ENCODE peak calls at places on chromosomes 3 and 15, in six cellular contexts. N is mesendoderm; Z is DND-41; J is PC-3; R is thoracic aorta; O is CD4-positive, CD25-positive, alpha-beta regulatory T cell. C is an unnamed sample. For H3K4me1, the result is how much of the 10 kb centered on the place peaks cover.

GRCh38 chr3:86743233-86743632 is 247.7 kb downstream of the VGLL3 start:
- DNase-seq in N (no peak), Z (no peak), J (peak), R (no peak), O (no peak), C (no peak)

GRCh38 chr15:68379058-68379758 is 52.8 kb downstream of the ITGA11 start:
- DNase-seq in N (no peak), Z (no peak), J (no peak), R (no peak), O (no peak), C (no peak)

GRCh38 chr3:141661229-141662196 is 76.6 kb upstream of the RNF7 start:
- DNase-seq in N (no peak), Z (no peak), J (no peak), R (no peak), O (no peak), C (peak)

GRCh38 chr3:58585005-58585786 is 8.0 kb upstream of the FAM107A start:
- DNase-seq in N (peak), Z (no peak), J (peak), R (peak), O (peak), C (peak)

GRCh38 chr3:166324401-166324800 is 487.2 kb upstream of the BCHE start:
- DNase-seq in N (no peak), Z (no peak), J (no peak), R (no peak), O (no peak), C (no peak)

GRCh38 chr15:25437751-25438600 is 848 bp downstream of the UBE3A start:
- DNase-seq in N (peak), Z (peak), J (peak), R (peak), O (no peak), C (peak)

GRCh38 chr3:98670020-98670419 is 76.6 kb upstream of the CPOX start:
- DNase-seq in N (no peak), Z (no peak), J (no peak), R (no peak), O (no peak), C (no peak)

GRCh38 chr3:114319453-114319852 is 25.6 kb downstream of the TIGIT start:
- DNase-seq in N (peak), Z (no peak), J (peak), R (no peak), O (no peak), C (no peak)

GRCh38 chr3:194194051-194194756 is 58.3 kb downstream of the HES1 start:
- DNase-seq in N (no peak), Z (peak), J (no peak), R (no peak), O (no peak), C (no peak)

GRCh38 chr15:58081891-58082290 is 16.4 kb upstream of the ALDH1A2 start:
- DNase-seq in N (no peak), Z (no peak), J (no peak), R (no peak), O (no peak), C (no peak)

GRCh38 chr3:188264231-188265213 is 110.6 kb downstream of the LPP start:
- DNase-seq in N (no peak), Z (no peak), J (peak), R (no peak), O (no peak), C (no peak)

GRCh38 chr3:64555351-64555750 is 132.4 kb downstream of the ADAMTS9 start:
- DNase-seq in N (no peak), Z (no peak), J (no peak), R (no peak), O (no peak), C (no peak)

GRCh38 chr15:77022646-77023575 is 28.0 kb downstream of the PSTPIP1 start:
- DNase-seq in N (no peak), Z (no peak), J (no peak), R (no peak), O (no peak), C (no peak)

GRCh38 chr3:184636774-184637316 is 75.0 kb downstream of the MAGEF1 start:
- DNase-seq in N (peak), Z (no peak), J (peak), R (no peak), O (no peak), C (no peak)

GRCh38 chr3:14548321-14548729 is 8.2 kb upstream of the GRIP2 start:
- DNase-seq in N (peak), Z (peak), J (peak), R (no peak), O (peak), C (peak)

GRCh38 chr3:188937389-188937788 is 234.4 kb upstream of the TPRG1 start:
- DNase-seq in N (peak), Z (no peak), J (no peak), R (no peak), O (no peak), C (no peak)

GRCh38 chr3:9970020-9970652 is 16.5 kb downstream of the EMC3 start:
- DNase-seq in N (no peak), Z (no peak), J (peak), R (no peak), O (no peak), C (no peak)

GRCh38 chr3:121411554-121411953 is 134.2 kb downstream of the POLQ start:
- DNase-seq in N (no peak), Z (no peak), J (peak), R (no peak), O (no peak), C (no peak)

GRCh38 chr3:11596387-11596786 is 47.3 kb downstream of the VGLL4 start:
- DNase-seq in N (no peak), Z (no peak), J (no peak), R (no peak), O (no peak), C (no peak)

GRCh38 chr3:130896101-130896500 is 2.2 kb downstream of the ATP2C1 start:
- DNase-seq in N (no peak), Z (no peak), J (no peak), R (no peak), O (no peak), C (no peak)

GRCh38 chr3:124669470-124669869 is 60.8 kb upstream of the UMPS start:
- DNase-seq in N (no peak), Z (no peak), J (peak), R (no peak), O (no peak), C (no peak)

GRCh38 chr3:176399193-176399592 is 798.1 kb downstream of the TBL1XR1 start:
- DNase-seq in N (no peak), Z (no peak), J (no peak), R (no peak), O (no peak), C (no peak)

GRCh38 chr3:4575413-4575812 is 82.3 kb downstream of the ITPR1 start:
- DNase-seq in N (no peak), Z (no peak), J (peak), R (no peak), O (no peak), C (peak)

GRCh38 chr3:43080726-43081568 is 24.9 kb downstream of the POMGNT2 start:
- DNase-seq in N (no peak), Z (no peak), J (no peak), R (no peak), O (no peak), C (no peak)

GRCh38 chr15:98760112-98760826 is 111.9 kb downstream of the IGF1R start:
- DNase-seq in N (no peak), Z (no peak), J (peak), R (no peak), O (no peak), C (no peak)

GRCh38 chr15:58038426-58039106 is 26.9 kb downstream of the ALDH1A2 start:
- DNase-seq in N (no peak), Z (no peak), J (peak), R (no peak), O (no peak), C (no peak)

GRCh38 chr3:43499256-43499655 is 122.6 kb downstream of the ANO10 start:
- DNase-seq in N (no peak), Z (no peak), J (no peak), R (no peak), O (no peak), C (no peak)

GRCh38 chr3:185586644-185586964 is 509 bp downstream of the SENP2 start:
- DNase-seq in N (no peak), Z (no peak), J (no peak), R (no peak), O (no peak), C (no peak)

GRCh38 chr3:124315215-124316033 is 323.5 kb upstream of the ROPN1 start:
- DNase-seq in N (no peak), Z (no peak), J (peak), R (peak), O (no peak), C (peak)

GRCh38 chr3:188202358-188203138 is 48.6 kb downstream of the LPP start:
- DNase-seq in N (peak), Z (no peak), J (no peak), R (no peak), O (no peak), C (no peak)

GRCh38 chr3:142151828-142152227 is 2.5 kb upstream of the TFDP2 start:
- DNase-seq in N (no peak), Z (no peak), J (no peak), R (no peak), O (no peak), C (no peak)

GRCh38 chr15:91521996-91522395 is 331.5 kb upstream of the SLCO3A1 start:
- DNase-seq in N (no peak), Z (no peak), J (peak), R (no peak), O (no peak), C (no peak)

GRCh38 chr3:176950743-176951142 is 246.5 kb downstream of the TBL1XR1 start:
- DNase-seq in N (no peak), Z (no peak), J (peak), R (no peak), O (no peak), C (no peak)

GRCh38 chr15:44081223-44082013 is 113.7 kb downstream of the FRMD5 start:
- DNase-seq in N (no peak), Z (no peak), J (no peak), R (no peak), O (no peak), C (no peak)

DNA sequence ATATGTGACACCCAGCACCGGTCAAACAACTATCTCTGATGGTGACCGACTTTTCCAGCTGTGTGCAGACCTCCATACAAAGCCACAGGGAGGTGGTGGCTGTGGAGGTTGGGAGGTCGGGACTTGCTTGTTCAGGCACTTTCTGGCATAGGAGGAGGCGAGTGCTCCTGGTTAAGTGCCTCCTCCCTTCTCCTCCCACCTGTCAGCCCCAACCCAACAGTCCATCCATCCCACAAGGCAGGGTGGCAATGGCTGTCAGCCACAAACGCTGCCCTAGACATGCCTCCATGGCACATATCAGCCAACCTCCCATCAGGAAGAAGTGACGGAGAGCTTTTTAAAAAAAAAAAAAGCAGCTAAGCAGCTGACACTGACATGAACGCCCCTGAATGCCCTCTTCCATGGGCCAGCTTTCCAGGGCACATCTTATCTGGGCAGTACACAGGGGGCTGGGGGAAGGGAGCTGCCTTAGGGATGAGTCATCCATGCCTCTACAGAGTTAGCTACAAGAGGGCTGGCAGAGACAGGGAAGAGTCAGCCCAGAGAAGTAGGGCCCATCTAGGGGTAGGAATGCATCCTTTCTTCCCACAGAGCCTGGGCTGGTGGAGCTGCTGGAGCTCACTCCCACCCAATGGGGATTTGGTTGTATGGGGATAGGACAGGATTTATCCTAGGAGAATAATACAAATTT is 41.2 kb downstream of the CCDC12 start:
- DNase-seq in N (peak), Z (no peak), J (peak), R (peak), O (no peak), C (peak)
- H3K4me1 ChIP-seq in N (under half), Z (under half), J (half or more), R (half or more), O (under half), C (half or more)

DNA sequence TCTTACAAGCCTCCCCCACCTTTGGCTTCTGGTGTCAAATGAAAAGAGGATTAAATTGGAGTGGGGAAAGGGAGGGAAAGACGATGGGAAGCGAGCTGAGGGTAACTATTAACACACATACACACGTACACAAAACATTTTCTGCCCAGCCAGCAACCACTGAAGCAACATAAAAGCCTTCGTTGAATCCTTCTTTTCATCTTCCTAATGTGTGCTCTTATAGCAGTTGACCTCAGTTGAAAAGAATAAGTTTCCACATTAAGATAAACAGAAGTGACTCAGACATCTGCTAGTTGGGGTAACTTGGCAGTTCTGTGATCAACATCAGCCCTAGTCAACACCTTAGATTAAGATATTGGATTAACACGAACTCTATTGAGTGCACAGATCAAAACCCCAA is 558.5 kb downstream of the MECOM start:
- DNase-seq in N (no peak), Z (no peak), J (peak), R (no peak), O (no peak), C (no peak)
- H3K4me1 ChIP-seq in N (under half), Z (under half), J (under half), R (under half), O (under half), C (under half)

GRCh38 chr15:96353931-96354730 is 23.6 kb downstream of the NR2F2 start:
- DNase-seq in N (peak), Z (no peak), J (peak), R (no peak), O (no peak), C (peak)

GRCh38 chr15:96354731-96355560 is 24.4 kb downstream of the NR2F2 start:
- DNase-seq in N (peak), Z (no peak), J (peak), R (no peak), O (no peak), C (peak)

GRCh38 chr15:96352594-96353377 is 22.3 kb downstream of the NR2F2 start:
- DNase-seq in N (no peak), Z (no peak), J (no peak), R (no peak), O (no peak), C (no peak)

GRCh38 chr15:96351801-96352593 is 21.5 kb downstream of the NR2F2 start:
- DNase-seq in N (no peak), Z (no peak), J (no peak), R (no peak), O (no peak), C (no peak)

DNA sequence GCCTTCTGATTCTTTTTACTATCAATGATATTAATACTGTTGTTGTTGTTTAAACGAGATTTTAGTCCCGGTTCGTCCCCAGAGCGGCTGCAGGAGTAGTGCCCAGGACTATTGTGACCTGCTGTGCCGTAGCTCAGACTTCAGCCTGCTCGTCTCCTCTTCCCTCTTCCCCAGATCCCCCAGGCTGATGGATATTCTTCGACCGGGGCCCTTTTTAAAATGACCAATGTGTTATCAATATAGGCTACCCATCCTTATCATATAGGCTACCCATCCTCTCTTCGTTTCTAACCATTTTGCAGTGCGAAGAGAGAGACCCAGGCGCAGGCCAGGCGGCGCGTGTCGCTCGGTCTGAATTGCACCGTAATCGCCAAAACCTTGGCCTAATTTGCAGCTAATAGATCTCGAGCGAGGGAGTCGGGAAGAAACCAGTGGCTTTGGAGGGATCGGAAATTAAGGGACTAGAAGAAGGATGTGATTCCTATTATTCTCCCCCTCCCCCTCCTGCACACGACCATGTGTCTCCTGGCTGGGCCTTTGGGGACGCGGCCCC is 23.0 kb downstream of the NR2F2 start:
- DNase-seq in N (no peak), Z (no peak), J (no peak), R (no peak), O (no peak), C (no peak)
- H3K4me1 ChIP-seq in N (under half), Z (under half), J (under half), R (under half), O (under half), C (under half)

DNA sequence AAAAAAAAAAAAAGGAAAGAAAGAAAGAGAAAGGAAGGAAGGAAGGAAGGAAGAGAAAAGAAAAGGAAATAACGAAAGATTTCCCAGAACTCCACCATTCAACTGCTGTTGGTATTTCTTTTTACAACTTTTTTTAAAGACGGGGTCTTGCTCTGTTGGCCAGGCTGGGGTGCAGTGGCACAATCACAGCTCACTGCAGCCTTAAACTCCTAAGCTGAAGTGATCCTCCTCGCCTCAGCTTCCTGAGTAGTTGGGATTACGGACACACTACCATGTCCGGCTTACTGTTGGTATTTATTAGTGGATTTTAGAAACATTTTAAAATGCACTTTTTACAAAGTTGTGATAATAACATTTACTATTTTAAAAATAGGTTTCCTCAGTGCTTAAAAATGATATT is 15.0 kb upstream of the USP3 start:
- DNase-seq in N (no peak), Z (no peak), J (no peak), R (no peak), O (no peak), C (no peak)
- H3K4me1 ChIP-seq in N (under half), Z (under half), J (under half), R (under half), O (under half), C (under half)

DNA sequence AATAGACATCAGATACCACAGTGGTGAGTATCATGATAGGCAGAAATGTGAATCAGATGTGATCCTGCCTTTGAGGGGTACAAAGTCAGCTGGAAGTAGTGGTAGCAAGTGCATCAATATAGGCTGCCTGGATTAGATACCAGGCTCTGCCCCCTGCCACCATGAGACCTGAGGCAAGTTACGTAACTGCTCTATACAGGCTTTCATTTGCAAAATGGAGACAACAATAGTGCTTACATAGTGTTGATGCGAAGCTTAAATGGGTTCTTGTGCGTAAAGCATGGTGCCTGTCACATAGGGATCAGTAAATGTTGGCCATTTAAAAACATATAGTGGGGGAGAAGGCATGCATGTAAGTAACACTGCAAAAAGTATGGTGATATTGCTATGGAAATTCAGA is 158.0 kb downstream of the RYR3 start:
- DNase-seq in N (peak), Z (no peak), J (no peak), R (no peak), O (no peak), C (no peak)
- H3K4me1 ChIP-seq in N (under half), Z (under half), J (under half), R (under half), O (under half), C (under half)

GRCh38 chr3:129607391-129608068 is 1.1 kb upstream of the PLXND1 start:
- DNase-seq in N (no peak), Z (no peak), J (no peak), R (no peak), O (no peak), C (no peak)
- H3K4me1 ChIP-seq in N (under half), Z (half or more), J (under half), R (half or more), O (under half), C (under half)

DNA sequence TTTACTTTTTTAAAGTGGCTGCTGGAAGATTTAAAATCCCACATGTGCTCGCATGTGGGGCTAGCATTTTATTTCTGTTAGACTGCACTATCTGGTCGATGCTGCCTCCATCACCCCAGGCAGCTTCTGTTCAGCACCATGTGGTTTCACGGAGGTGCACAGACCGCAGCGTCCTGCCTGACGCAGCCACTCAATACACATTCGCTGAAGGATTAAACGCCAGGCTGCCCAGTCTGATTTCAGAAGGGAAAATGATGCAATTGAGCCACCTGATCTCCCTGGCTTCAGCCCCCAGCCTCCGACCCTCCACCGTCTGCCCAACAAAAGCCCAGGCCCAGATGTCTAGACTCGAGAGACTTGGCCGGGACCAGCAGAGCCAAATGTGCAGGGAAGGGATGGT is 84.5 kb downstream of the MEGF11 start:
- DNase-seq in N (no peak), Z (peak), J (no peak), R (no peak), O (no peak), C (no peak)
- H3K4me1 ChIP-seq in N (under half), Z (under half), J (under half), R (under half), O (under half), C (under half)

GRCh38 chr15:90465930-90466567 is 63.7 kb upstream of the CRTC3 start:
- DNase-seq in N (no peak), Z (no peak), J (peak), R (no peak), O (no peak), C (no peak)

GRCh38 chr15:90463381-90463780 is 66.3 kb upstream of the CRTC3 start:
- DNase-seq in N (no peak), Z (no peak), J (peak), R (no peak), O (no peak), C (no peak)

GRCh38 chr15:90469723-90470122 is 60.0 kb upstream of the CRTC3 start:
- DNase-seq in N (no peak), Z (no peak), J (no peak), R (no peak), O (no peak), C (no peak)

GRCh38 chr15:90460142-90460824 is 69.4 kb upstream of the CRTC3 start:
- DNase-seq in N (no peak), Z (no peak), J (no peak), R (no peak), O (no peak), C (no peak)

GRCh38 chr15:90465140-90465929 is 64.4 kb upstream of the CRTC3 start:
- DNase-seq in N (no peak), Z (no peak), J (peak), R (no peak), O (no peak), C (no peak)
- H3K4me1 ChIP-seq in N (under half), Z (under half), J (under half), R (half or more), O (under half), C (under half)

C was measured in adrenal gland.